ENCODE peak calls at places on chromosomes 4 and X, in eight cellular contexts. C is neural crest cell, A is HFFc6, T is progenitor cell of endocrine pancreas, U is coronary artery, B is GM06990, R is astrocyte of the cerebellum, D is WERI-Rb-1. X is an unnamed sample.

GRCh38 chr4:24793219-24794005 is 2.0 kb upstream of the SOD3 start:
- DNase-seq in A (peak), R (no peak), U (no peak), T (no peak), D (no peak), C (no peak), B (no peak), X (no peak)

GRCh38 chrX:33725556-33726232 is 406.4 kb downstream of the FAM47A start:
- DNase-seq in U (no peak), A (no peak), D (no peak), B (no peak), C (peak), T (peak), R (no peak), X (no peak)

GRCh38 chrX:108699368-108699767 is 37.0 kb downstream of the IRS4 start:
- DNase-seq in T (no peak), C (no peak), B (peak), R (peak), D (no peak), A (peak), U (no peak), X (peak)

GRCh38 chr4:21415728-21416127 is 532.8 kb downstream of the KCNIP4 start:
- DNase-seq in T (no peak), D (no peak), U (no peak), A (no peak), C (no peak), R (no peak), B (no peak), X (no peak)

GRCh38 chr4:54696649-54697048 is 38.9 kb downstream of the KIT start:
- DNase-seq in A (no peak), C (no peak), D (no peak), B (no peak), R (no peak), T (no peak), U (no peak), X (no peak)

GRCh38 chr4:17447056-17447455 is 64.8 kb downstream of the QDPR start:
- DNase-seq in R (no peak), T (no peak), U (no peak), C (no peak), D (no peak), A (peak), B (no peak), X (no peak)

GRCh38 chr4:41212221-41213203 is 1.8 kb downstream of the APBB2 start:
- DNase-seq in D (peak), T (no peak), C (no peak), B (no peak), A (peak), U (no peak), R (no peak), X (peak)

GRCh38 chr4:10157478-10158354 is 41.1 kb upstream of the WDR1 start:
- DNase-seq in T (peak), C (peak), R (peak), A (peak), D (peak), U (no peak), B (no peak), X (peak)

GRCh38 chrX:41922694-41923171 is 621 bp downstream of the CASK start:
- DNase-seq in C (peak), T (peak), A (no peak), B (peak), U (peak), D (peak), R (no peak), X (peak)

GRCh38 chr4:94399721-94400120 is 52.0 kb upstream of the PDLIM5 start:
- DNase-seq in C (no peak), D (no peak), A (no peak), R (no peak), B (no peak), U (no peak), T (no peak), X (no peak)

GRCh38 chrX:5595570-5595969 is 633.1 kb downstream of the NLGN4X start:
- DNase-seq in D (no peak), U (no peak), T (no peak), R (no peak), C (no peak), A (no peak), B (no peak), X (no peak)

GRCh38 chrX:72554448-72555140 is 18.0 kb downstream of the HDAC8 start:
- DNase-seq in C (peak), R (no peak), U (no peak), T (peak), D (peak), B (no peak), A (no peak), X (peak)

GRCh38 chrX:134294548-134294947 is 57.6 kb downstream of the CCDC160 start:
- DNase-seq in R (no peak), U (no peak), B (no peak), D (no peak), C (no peak), A (no peak), T (no peak), X (no peak)

GRCh38 chrX:53481093-53481492 is 46.9 kb upstream of the HSD17B10 start:
- DNase-seq in T (no peak), R (no peak), U (no peak), B (no peak), A (no peak), D (peak), C (no peak), X (peak)

GRCh38 chr4:113773014-113773413 is 11.5 kb upstream of the CAMK2D start:
- DNase-seq in D (no peak), B (no peak), U (no peak), T (no peak), R (no peak), C (no peak), A (no peak), X (no peak)

GRCh38 chrX:111040377-111041017 is 55.5 kb upstream of the PAK3 start:
- DNase-seq in T (no peak), C (no peak), B (no peak), D (no peak), R (no peak), A (no peak), U (no peak), X (no peak)

DNA sequence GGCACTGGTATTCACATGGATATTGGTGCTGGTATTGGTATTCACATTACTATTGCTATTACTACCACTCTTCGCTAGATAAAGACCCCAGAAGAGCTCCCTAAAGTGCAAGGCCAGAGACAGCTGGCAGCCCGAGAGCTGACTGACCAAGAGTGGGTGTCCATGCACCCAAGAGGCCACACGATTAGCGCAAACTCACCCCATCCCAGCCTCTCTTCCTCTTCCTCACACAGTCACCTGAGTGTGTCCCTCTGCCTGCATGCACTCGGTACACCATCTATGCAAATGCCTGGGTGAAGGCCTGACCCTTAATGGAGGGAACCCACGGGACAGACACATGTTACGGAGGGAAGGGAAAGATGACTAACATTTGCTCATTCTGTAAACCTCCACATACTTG is 86.7 kb downstream of the HAUS3 start:
- DNase-seq in D (no peak), A (no peak), C (no peak), B (no peak), T (no peak), R (no peak), U (no peak), X (no peak)
- TF ChIP-seq CTCF in D (no peak), A (no peak), C (no peak), B (no peak), T (no peak), R (no peak), U (no peak), X (no peak)

GRCh38 chr4:148154769-148155168 is 287.4 kb downstream of the NR3C2 start:
- DNase-seq in C (no peak), T (no peak), A (no peak), D (no peak), R (no peak), B (no peak), U (no peak), X (no peak)

GRCh38 chr4:148151797-148152196 is 290.4 kb downstream of the NR3C2 start:
- DNase-seq in T (no peak), D (no peak), B (no peak), U (no peak), R (no peak), C (no peak), A (no peak), X (no peak)

DNA sequence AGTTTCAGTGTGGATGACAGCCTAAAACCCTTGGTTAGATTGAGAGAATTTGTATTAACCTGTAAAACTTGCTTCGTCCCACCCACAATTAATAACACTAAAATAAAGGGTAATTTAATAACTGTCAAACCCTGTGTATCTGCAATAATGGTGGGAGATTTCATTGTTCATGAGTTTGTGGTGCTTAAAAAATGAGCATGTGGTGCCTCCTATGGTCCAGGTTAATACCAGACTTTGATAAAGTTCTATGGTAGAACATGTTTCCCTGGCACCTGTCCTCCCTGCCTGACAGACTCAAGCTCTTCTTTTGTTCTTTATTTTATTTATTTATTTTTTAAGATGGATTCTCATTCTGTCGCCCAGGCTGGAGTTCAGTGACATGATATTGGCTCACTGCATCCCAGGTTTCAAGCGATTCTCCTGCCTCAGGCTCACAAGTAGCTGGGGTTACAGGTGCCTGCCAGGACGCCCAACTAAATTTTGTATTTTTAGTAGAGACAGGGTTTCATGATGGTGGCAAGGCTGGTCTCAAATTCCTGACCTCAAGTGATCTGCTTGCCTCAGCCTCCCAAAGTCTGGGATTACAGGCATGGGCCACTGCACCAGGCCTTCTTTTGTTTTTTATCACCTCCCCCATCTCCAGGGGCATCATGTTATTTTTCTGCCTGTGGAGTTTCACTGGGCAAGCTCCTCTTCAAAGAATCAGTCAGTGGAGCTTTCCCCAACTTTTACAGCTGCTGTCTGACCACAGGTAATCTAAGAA is 289.2 kb downstream of the NR3C2 start:
- DNase-seq in T (no peak), C (no peak), U (no peak), A (no peak), B (no peak), D (no peak), R (no peak), X (no peak)
- TF ChIP-seq CTCF in T (no peak), C (no peak), U (no peak), A (no peak), B (no peak), D (no peak), R (peak), X (peak)

GRCh38 chrX:119486745-119487144 is 18.5 kb downstream of the SLC25A5 start:
- DNase-seq in T (no peak), D (no peak), C (no peak), B (no peak), R (no peak), A (no peak), U (no peak), X (no peak)

GRCh38 chrX:119482497-119483480 is 14.5 kb downstream of the SLC25A5 start:
- DNase-seq in B (peak), T (peak), C (peak), R (no peak), A (peak), U (peak), D (no peak), X (peak)

GRCh38 chrX:119492463-119492862 is 24.2 kb downstream of the SLC25A5 start:
- DNase-seq in T (no peak), D (no peak), R (no peak), B (no peak), U (no peak), C (no peak), A (no peak), X (no peak)

GRCh38 chrX:119489212-119490074 is 21.2 kb downstream of the SLC25A5 start:
- DNase-seq in R (no peak), D (no peak), C (no peak), T (no peak), B (no peak), A (no peak), U (no peak), X (no peak)

GRCh38 chrX:119488749-119489148 is 20.5 kb downstream of the SLC25A5 start:
- DNase-seq in A (peak), U (no peak), B (no peak), C (peak), D (peak), R (no peak), T (no peak), X (peak)
- TF ChIP-seq CTCF in A (peak), U (peak), B (peak), C (peak), D (peak), R (peak), T (peak), X (peak)

DNA sequence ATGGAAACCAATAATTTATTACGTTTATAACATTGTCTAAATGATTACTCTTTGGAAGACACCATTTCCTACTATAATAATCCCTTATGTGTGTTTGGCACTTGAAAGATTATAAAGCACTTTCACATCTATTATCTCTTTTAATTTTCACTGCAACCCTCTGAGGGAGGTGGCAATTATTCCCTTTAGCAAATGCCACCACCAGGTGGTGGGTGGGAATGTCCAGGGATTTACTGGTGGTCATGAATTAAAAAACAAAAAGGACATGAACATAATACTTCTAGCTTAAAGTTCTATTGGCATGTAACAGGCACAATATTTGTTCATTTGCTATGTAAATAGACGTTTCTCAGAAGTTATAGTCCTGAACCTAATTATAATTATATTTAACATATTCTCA is 1.2 kb upstream of the MGARP start:
- DNase-seq in U (no peak), A (no peak), B (no peak), C (no peak), T (no peak), D (no peak), R (no peak), X (no peak)
- TF ChIP-seq CTCF in U (no peak), A (peak), B (no peak), C (peak), T (peak), D (peak), R (no peak), X (no peak)

GRCh38 chrX:40152706-40153334 is 55.1 kb upstream of the BCOR start:
- DNase-seq in U (no peak), T (no peak), C (peak), D (peak), A (no peak), R (no peak), B (no peak), X (no peak)

GRCh38 chrX:40152173-40152705 is 54.5 kb upstream of the BCOR start:
- DNase-seq in B (no peak), U (no peak), A (no peak), T (no peak), D (no peak), R (no peak), C (peak), X (no peak)

GRCh38 chrX:40154853-40155616 is 57.3 kb upstream of the BCOR start:
- DNase-seq in U (no peak), R (no peak), B (no peak), A (no peak), C (peak), T (no peak), D (peak), X (peak)

GRCh38 chrX:40154229-40154852 is 56.6 kb upstream of the BCOR start:
- DNase-seq in U (no peak), D (peak), B (no peak), A (no peak), C (peak), T (no peak), R (no peak), X (no peak)

DNA sequence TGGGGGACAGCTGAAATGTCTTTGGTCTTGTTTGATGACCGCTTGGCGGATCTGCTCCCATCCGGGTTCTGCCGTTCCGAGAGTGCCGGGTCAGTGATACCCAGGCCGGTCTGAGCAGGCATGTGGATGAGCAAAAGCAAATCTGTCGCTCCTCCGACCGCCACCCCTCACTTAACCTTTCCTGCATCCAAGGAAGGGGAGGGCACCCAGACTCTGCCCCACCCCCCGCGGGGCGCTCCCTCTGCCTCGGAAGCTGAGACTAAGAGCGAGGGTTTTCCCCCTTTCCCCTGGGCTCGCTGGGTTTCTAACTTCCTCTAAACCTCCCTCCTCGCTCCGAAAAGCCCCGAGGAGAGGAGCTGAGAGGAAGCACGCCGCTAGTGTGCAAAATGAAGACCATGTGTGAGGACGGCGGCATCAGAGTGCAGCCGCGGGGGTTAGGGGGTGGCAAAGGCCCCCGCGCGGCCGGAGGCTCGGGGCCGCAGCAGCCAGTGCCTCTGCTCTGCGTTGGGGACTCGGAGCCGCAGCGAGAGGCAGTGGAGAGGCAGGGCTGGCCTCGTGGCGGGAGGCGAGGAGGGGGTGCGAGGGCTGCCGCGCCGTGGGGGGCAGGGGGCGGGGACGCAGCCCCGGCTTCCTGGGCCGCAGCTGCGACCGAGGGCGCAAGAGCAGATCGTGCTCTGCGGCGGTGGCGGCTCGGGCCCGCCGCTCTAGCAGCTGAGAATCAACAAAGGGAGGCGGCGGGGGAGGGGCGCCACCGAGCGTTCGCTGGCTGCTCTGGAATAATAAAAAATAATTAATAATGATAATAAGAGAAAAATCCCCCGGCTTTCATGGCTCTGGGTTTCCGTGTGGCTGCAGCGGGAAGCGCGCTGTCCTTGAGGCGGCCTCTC is 55.8 kb upstream of the BCOR start:
- DNase-seq in C (peak), D (peak), U (no peak), T (no peak), R (no peak), A (no peak), B (peak), X (peak)
- TF ChIP-seq CTCF in C (peak), D (no peak), U (no peak), T (no peak), R (no peak), A (no peak), B (no peak), X (no peak)

GRCh38 chrX:670596-670995 is 40.0 kb downstream of the SHOX start:
- DNase-seq in T (no peak), B (no peak), R (no peak), C (no peak), D (no peak), U (no peak), A (no peak), X (no peak)
- TF ChIP-seq CTCF in T (no peak), B (no peak), R (no peak), C (no peak), D (no peak), U (no peak), A (no peak), X (no peak)

GRCh38 chr4:152382057-152382785 is 153.7 kb downstream of the FBXW7 start:
- DNase-seq in B (no peak), R (no peak), T (no peak), D (no peak), A (no peak), C (no peak), U (no peak), X (peak)

GRCh38 chr4:152390216-152390615 is 145.7 kb downstream of the FBXW7 start:
- DNase-seq in D (no peak), A (no peak), B (no peak), C (no peak), U (no peak), R (no peak), T (no peak), X (no peak)

GRCh38 chr4:152380919-152381318 is 155.0 kb downstream of the FBXW7 start:
- DNase-seq in C (no peak), U (no peak), D (no peak), R (no peak), A (no peak), T (no peak), B (no peak), X (no peak)

GRCh38 chr4:152389359-152389758 is 146.5 kb downstream of the FBXW7 start:
- DNase-seq in R (no peak), T (no peak), U (no peak), D (no peak), C (no peak), A (no peak), B (no peak), X (no peak)

GRCh38 chr4:152385551-152385950 is 150.3 kb downstream of the FBXW7 start:
- DNase-seq in A (peak), B (no peak), D (no peak), R (no peak), U (no peak), C (no peak), T (no peak), X (no peak)
- TF ChIP-seq CTCF in A (peak), B (peak), D (peak), R (peak), U (no peak), C (peak), T (peak), X (peak)

GRCh38 chr4:145791988-145792387 is 112.0 kb downstream of the C4orf51 start:
- DNase-seq in T (no peak), R (no peak), U (no peak), A (no peak), D (no peak), B (no peak), C (no peak), X (no peak)

GRCh38 chr4:145796338-145796737 is 116.4 kb downstream of the C4orf51 start:
- DNase-seq in D (no peak), T (no peak), R (no peak), C (no peak), A (no peak), U (no peak), B (no peak), X (no peak)

GRCh38 chr4:145795535-145795934 is 115.6 kb downstream of the C4orf51 start:
- DNase-seq in A (no peak), C (no peak), R (no peak), B (no peak), T (no peak), U (no peak), D (no peak), X (no peak)

GRCh38 chr4:145788765-145789164 is 108.8 kb downstream of the C4orf51 start:
- DNase-seq in U (no peak), A (no peak), T (no peak), D (no peak), R (no peak), B (no peak), C (no peak), X (no peak)

DNA sequence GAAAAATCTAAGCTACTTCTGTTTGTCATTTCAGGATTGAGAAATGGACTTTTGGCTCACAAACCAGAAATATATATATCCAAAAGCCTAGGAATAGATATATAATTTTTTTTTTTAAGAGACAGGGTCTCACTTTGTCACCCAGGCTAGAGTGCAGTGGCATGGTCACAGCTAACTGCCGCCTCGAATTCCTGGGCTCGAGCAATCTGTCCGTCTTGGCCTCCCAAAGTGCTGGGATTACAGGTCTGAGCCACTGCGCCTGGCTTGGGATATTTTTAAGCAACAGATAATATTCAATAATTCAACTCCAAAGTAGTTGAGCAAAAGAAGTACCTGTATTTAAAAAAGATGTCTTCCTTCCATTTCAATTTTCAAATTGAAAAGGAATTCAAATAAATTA is 112.5 kb downstream of the C4orf51 start:
- DNase-seq in A (no peak), U (no peak), T (no peak), D (no peak), B (no peak), R (no peak), C (no peak), X (no peak)
- TF ChIP-seq CTCF in A (no peak), U (no peak), T (no peak), D (no peak), B (no peak), R (no peak), C (no peak), X (no peak)

X was measured in GM12865.